ENCODE peak calls at places on chromosomes 2 and 18, in six cellular contexts. P, Y, X, M, U and N are unnamed samples.

GRCh38 chr18:59075923-59076322 is 63.8 kb upstream of the SEC11C start:
- DNase-seq in M (no peak), P (no peak), Y (no peak), U (no peak), X (no peak), N (no peak)

GRCh38 chr2:69693472-69694450 is 48.2 kb upstream of the ANXA4 start:
- DNase-seq in M (no peak), X (no peak), Y (no peak), P (no peak), U (peak), N (no peak)

GRCh38 chr2:233267516-233268245 is 16.2 kb downstream of the ATG16L1 start:
- DNase-seq in U (peak), P (no peak), Y (no peak), M (no peak), X (no peak), N (no peak)

GRCh38 chr18:907171-907879 is 2.7 kb downstream of the ADCYAP1 start:
- DNase-seq in Y (no peak), M (no peak), X (no peak), U (peak), P (no peak), N (no peak)

GRCh38 chr2:42249887-42250286 is 80.7 kb downstream of the EML4 start:
- DNase-seq in X (no peak), M (no peak), Y (no peak), P (no peak), U (no peak), N (no peak)

GRCh38 chr2:218964041-218964771 is 4.7 kb downstream of the CDK5R2 start:
- DNase-seq in M (peak), P (peak), X (no peak), Y (no peak), U (no peak), N (no peak)

GRCh38 chr18:48222118-48222517 is 187.1 kb downstream of the ZBTB7C start:
- DNase-seq in U (no peak), Y (peak), P (peak), X (no peak), M (peak), N (no peak)

GRCh38 chr2:88842656-88843055 is 151.2 kb downstream of the RPIA start:
- DNase-seq in U (no peak), X (no peak), P (no peak), M (no peak), Y (no peak), N (no peak)